ENCODE peak calls at places on chromosomes 11 and 22, in four cellular contexts. One of them, this sample, is unnamed.

GRCh38 chr11:112588252-112588668 is 327.6 kb upstream of the PLET1 start:
- DNase-seq in SK-N-SH: peak
- DNase-seq in HepG2: peak
- DNase-seq in K562: peak
- DNase-seq in this sample: peak

GRCh38 chr11:96102664-96103068 is 178.8 kb upstream of the MTMR2 start:
- DNase-seq in SK-N-SH: no peak
- DNase-seq in HepG2: no peak
- DNase-seq in K562: no peak
- DNase-seq in this sample: no peak

GRCh38 chr22:37455896-37456295 is 28.6 kb upstream of the ELFN2 start:
- DNase-seq in SK-N-SH: no peak
- DNase-seq in HepG2: no peak
- DNase-seq in K562: no peak
- DNase-seq in this sample: no peak

GRCh38 chr11:33445761-33446161 is 188.6 kb downstream of the HIPK3 start:
- DNase-seq in SK-N-SH: no peak
- DNase-seq in HepG2: peak
- DNase-seq in K562: no peak
- DNase-seq in this sample: no peak

GRCh38 chr11:76666408-76666807 is 4.1 kb downstream of the LRRC32 start:
- DNase-seq in SK-N-SH: no peak
- DNase-seq in HepG2: no peak
- DNase-seq in K562: no peak
- DNase-seq in this sample: no peak

GRCh38 chr22:37354271-37355069 is 72.2 kb downstream of the CYTH4 start:
- DNase-seq in SK-N-SH: no peak
- DNase-seq in HepG2: no peak
- DNase-seq in K562: no peak
- DNase-seq in this sample: no peak

GRCh38 chr11:113732092-113732491 is 26.0 kb upstream of the TMPRSS5 start:
- DNase-seq in SK-N-SH: no peak
- DNase-seq in HepG2: no peak
- DNase-seq in K562: no peak
- DNase-seq in this sample: no peak

GRCh38 chr11:12276356-12276755 is 101.0 kb upstream of the PARVA start:
- DNase-seq in SK-N-SH: no peak
- DNase-seq in HepG2: no peak
- DNase-seq in K562: no peak
- DNase-seq in this sample: no peak

GRCh38 chr11:65422104-65422632 is 430 bp upstream of the NEAT1 start:
- DNase-seq in SK-N-SH: peak
- DNase-seq in HepG2: peak
- DNase-seq in K562: peak
- DNase-seq in this sample: peak

GRCh38 chr11:83047515-83048225 is 24.0 kb downstream of the RAB30 start:
- DNase-seq in SK-N-SH: no peak
- DNase-seq in HepG2: no peak
- DNase-seq in K562: no peak
- DNase-seq in this sample: no peak

GRCh38 chr22:38505595-38506117 is 455 bp downstream of the DDX17 start:
- DNase-seq in SK-N-SH: peak
- DNase-seq in HepG2: no peak
- DNase-seq in K562: peak
- DNase-seq in this sample: peak

GRCh38 chr11:112082729-112083128 is 3.8 kb downstream of the TIMM8B start:
- DNase-seq in SK-N-SH: no peak
- DNase-seq in HepG2: no peak
- DNase-seq in K562: no peak
- DNase-seq in this sample: no peak

GRCh38 chr11:76410771-76411423 is 29.8 kb downstream of the GVQW3 start:
- DNase-seq in SK-N-SH: no peak
- DNase-seq in HepG2: no peak
- DNase-seq in K562: no peak
- DNase-seq in this sample: no peak

GRCh38 chr11:78796956-78797355 is 222.3 kb upstream of the NARS2 start:
- DNase-seq in SK-N-SH: no peak
- DNase-seq in HepG2: no peak
- DNase-seq in K562: no peak
- DNase-seq in this sample: no peak

GRCh38 chr22:19419464-19420178 is 11.9 kb downstream of the HIRA start:
- DNase-seq in SK-N-SH: no peak
- DNase-seq in HepG2: no peak
- DNase-seq in K562: peak
- DNase-seq in this sample: no peak
- TF ChIP-seq MAX in SK-N-SH: no peak
- TF ChIP-seq MAX in HepG2: no peak
- TF ChIP-seq MAX in K562: no peak
- TF ChIP-seq MAX in this sample: no peak

DNA sequence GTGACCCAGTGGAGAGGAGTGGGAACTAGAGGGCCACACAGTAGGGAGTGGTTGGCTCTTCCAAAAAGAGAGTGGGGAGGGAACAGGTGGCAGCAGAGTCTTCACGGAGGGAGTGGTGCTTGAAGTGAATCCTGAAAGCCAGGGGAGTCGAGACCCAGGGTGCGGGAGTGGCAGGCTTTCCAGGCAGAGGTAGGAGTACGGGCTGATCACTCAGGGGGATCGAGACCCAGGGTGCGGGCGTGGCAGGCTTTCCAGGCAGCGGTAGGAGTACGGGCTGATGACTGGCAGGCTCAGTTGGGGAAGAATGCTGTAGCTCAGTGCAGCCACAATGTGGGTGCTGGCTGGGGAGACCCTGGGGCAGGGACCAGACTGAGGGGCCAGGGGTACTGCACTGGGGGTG is 148.2 kb downstream of the TBC1D22A start:
- DNase-seq in SK-N-SH: no peak
- DNase-seq in HepG2: no peak
- DNase-seq in K562: no peak
- DNase-seq in this sample: no peak
- TF ChIP-seq FOXJ3 in SK-N-SH: no peak
- TF ChIP-seq FOXJ3 in HepG2: no peak
- TF ChIP-seq FOXJ3 in K562: no peak
- TF ChIP-seq FOXJ3 in this sample: no peak

GRCh38 chr11:130798280-130798679 is 118.0 kb downstream of the SNX19 start:
- DNase-seq in SK-N-SH: no peak
- DNase-seq in HepG2: no peak
- DNase-seq in K562: no peak
- DNase-seq in this sample: no peak
- TF ChIP-seq MAX in SK-N-SH: no peak
- TF ChIP-seq MAX in HepG2: no peak
- TF ChIP-seq MAX in K562: no peak
- TF ChIP-seq MAX in this sample: no peak

GRCh38 chr22:48104102-48104738 is 1341.8 kb downstream of the TBC1D22A start:
- DNase-seq in SK-N-SH: no peak
- DNase-seq in HepG2: no peak
- DNase-seq in K562: no peak
- DNase-seq in this sample: no peak

GRCh38 chr22:48103126-48103875 is 1340.9 kb downstream of the TBC1D22A start:
- DNase-seq in SK-N-SH: no peak
- DNase-seq in HepG2: no peak
- DNase-seq in K562: no peak
- DNase-seq in this sample: no peak

GRCh38 chr22:48106215-48106614 is 1343.8 kb downstream of the TBC1D22A start:
- DNase-seq in SK-N-SH: no peak
- DNase-seq in HepG2: no peak
- DNase-seq in K562: no peak
- DNase-seq in this sample: no peak

GRCh38 chr22:48105254-48105653 is 1342.8 kb downstream of the TBC1D22A start:
- DNase-seq in SK-N-SH: no peak
- DNase-seq in HepG2: no peak
- DNase-seq in K562: no peak
- DNase-seq in this sample: no peak

GRCh38 chr22:48104786-48105185 is 1342.3 kb downstream of the TBC1D22A start:
- DNase-seq in SK-N-SH: no peak
- DNase-seq in HepG2: no peak
- DNase-seq in K562: no peak
- DNase-seq in this sample: no peak
- TF ChIP-seq FOXJ3 in SK-N-SH: no peak
- TF ChIP-seq FOXJ3 in HepG2: no peak
- TF ChIP-seq FOXJ3 in K562: no peak
- TF ChIP-seq FOXJ3 in this sample: no peak

GRCh38 chr11:8593935-8594909 is at the start of gene STK33:
- DNase-seq in SK-N-SH: peak
- DNase-seq in HepG2: peak
- DNase-seq in K562: no peak
- DNase-seq in this sample: peak
- TF ChIP-seq MAX in SK-N-SH: peak
- TF ChIP-seq MAX in HepG2: peak
- TF ChIP-seq MAX in K562: no peak
- TF ChIP-seq MAX in this sample: peak